ENCODE peak calls at places on chromosomes 11 and 22, in nine cellular contexts. C is HepG2, N is transverse colon, W is stomach, P is K562, J is suprapubic skin, M is esophagus muscularis mucosa, R is sigmoid colon, D is GM12878. X is an unnamed sample.

GRCh38 chr11:128779036-128779435 is 85.2 kb downstream of the FLI1 start:
- DNase-seq in R (no peak), N (no peak), W (no peak), C (no peak), D (no peak), J (no peak), M (no peak), P (no peak), X (no peak)

GRCh38 chr11:58742140-58742539 is 10.4 kb upstream of the GLYAT start:
- DNase-seq in N (no peak), D (peak; percentile 15), R (no peak), C (no peak), W (no peak), M (no peak), P (no peak), J (no peak), X (no peak)

GRCh38 chr11:69918938-69919650 is 99.9 kb upstream of the FGF3 start:
- DNase-seq in W (peak; percentile 79), N (peak; percentile 70), P (peak; percentile 79), J (peak; percentile 85), M (no peak), C (peak; percentile 50), R (peak; percentile 86), D (no peak), X (peak; percentile 70)

GRCh38 chr11:30254307-30255298 is 23.8 kb downstream of the FSHB start:
- DNase-seq in W (no peak), C (no peak), D (no peak), N (no peak), P (no peak), M (no peak), R (no peak), J (no peak), X (no peak)

GRCh38 chr11:71204294-71204693 is 48.1 kb downstream of the SHANK2 start:
- DNase-seq in R (peak; percentile 62), C (no peak), D (no peak), W (no peak), N (no peak), P (no peak), J (no peak), M (no peak), X (no peak)

GRCh38 chr22:21055880-21056319 is 10.2 kb downstream of the LRRC74B start:
- DNase-seq in M (no peak), D (no peak), N (no peak), P (peak; percentile 84), J (no peak), R (no peak), C (no peak), W (no peak), X (no peak)

GRCh38 chr11:109547356-109548027 is 125.5 kb downstream of the C11orf87 start:
- DNase-seq in W (no peak), N (no peak), J (no peak), C (no peak), D (no peak), R (no peak), P (no peak), M (no peak), X (no peak)

GRCh38 chr11:122020902-122021301 is 95.1 kb downstream of the BLID start:
- DNase-seq in N (no peak), D (no peak), P (no peak), J (no peak), W (no peak), R (no peak), C (no peak), M (no peak), X (no peak)

GRCh38 chr11:38476808-38477565 is 1879.0 kb upstream of the RAG2 start:
- DNase-seq in P (no peak), M (no peak), C (no peak), N (no peak), W (no peak), J (no peak), R (no peak), D (no peak), X (no peak)

GRCh38 chr11:40099391-40100169 is 1359.9 kb downstream of the LRRC4C start:
- DNase-seq in D (no peak), J (no peak), R (no peak), M (no peak), C (no peak), P (peak; percentile 6), W (no peak), N (no peak), X (no peak)

GRCh38 chr11:88604255-88604654 is 266.7 kb upstream of the CTSC start:
- DNase-seq in R (no peak), M (no peak), W (no peak), P (no peak), N (no peak), D (no peak), J (no peak), C (no peak), X (no peak)
- TF ChIP-seq EP300 in R (no peak), M (no peak), W (no peak), P (no peak), N (no peak), D (no peak), J (no peak), C (no peak), X (no peak)

GRCh38 chr22:42430486-42431125 is 1.6 kb downstream of the NFAM1 start:
- DNase-seq in W (no peak), R (no peak), P (no peak), C (no peak), N (no peak), J (no peak), M (no peak), D (no peak), X (no peak)
- TF ChIP-seq POLR2AphosphoS5 in W (no peak), R (no peak), P (no peak), C (no peak), N (no peak), J (no peak), M (no peak), D (no peak), X (no peak)

GRCh38 chr22:50140615-50141014 is 29.9 kb upstream of the PANX2 start:
- DNase-seq in N (no peak), J (peak; percentile 7), D (no peak), P (no peak), C (peak; percentile 68), W (no peak), M (no peak), R (no peak), X (no peak)
- TF ChIP-seq EP300 in N (no peak), J (no peak), D (no peak), P (no peak), C (no peak), W (no peak), M (no peak), R (no peak), X (no peak)

GRCh38 chr22:25153961-25154685 is 45.5 kb upstream of the CRYBB3 start:
- DNase-seq in C (peak; percentile 36), R (peak; percentile 94), J (peak; percentile 86), P (no peak), N (peak; percentile 80), D (no peak), M (no peak), W (peak; percentile 89), X (no peak)
- TF ChIP-seq POLR2AphosphoS5 in C (no peak), R (peak; percentile 67), J (no peak), P (no peak), N (peak; percentile 49), D (no peak), M (peak; percentile 52), W (peak; percentile 64), X (peak; percentile 43)

GRCh38 chr11:65932558-65932919 is 12.7 kb upstream of the TSGA10IP start:
- DNase-seq in C (no peak), R (no peak), N (no peak), J (no peak), P (peak; percentile 62), D (no peak), M (no peak), W (no peak), X (no peak)
- TF ChIP-seq EP300 in C (no peak), R (no peak), N (no peak), J (no peak), P (no peak), D (no peak), M (no peak), W (no peak), X (no peak)

DNA sequence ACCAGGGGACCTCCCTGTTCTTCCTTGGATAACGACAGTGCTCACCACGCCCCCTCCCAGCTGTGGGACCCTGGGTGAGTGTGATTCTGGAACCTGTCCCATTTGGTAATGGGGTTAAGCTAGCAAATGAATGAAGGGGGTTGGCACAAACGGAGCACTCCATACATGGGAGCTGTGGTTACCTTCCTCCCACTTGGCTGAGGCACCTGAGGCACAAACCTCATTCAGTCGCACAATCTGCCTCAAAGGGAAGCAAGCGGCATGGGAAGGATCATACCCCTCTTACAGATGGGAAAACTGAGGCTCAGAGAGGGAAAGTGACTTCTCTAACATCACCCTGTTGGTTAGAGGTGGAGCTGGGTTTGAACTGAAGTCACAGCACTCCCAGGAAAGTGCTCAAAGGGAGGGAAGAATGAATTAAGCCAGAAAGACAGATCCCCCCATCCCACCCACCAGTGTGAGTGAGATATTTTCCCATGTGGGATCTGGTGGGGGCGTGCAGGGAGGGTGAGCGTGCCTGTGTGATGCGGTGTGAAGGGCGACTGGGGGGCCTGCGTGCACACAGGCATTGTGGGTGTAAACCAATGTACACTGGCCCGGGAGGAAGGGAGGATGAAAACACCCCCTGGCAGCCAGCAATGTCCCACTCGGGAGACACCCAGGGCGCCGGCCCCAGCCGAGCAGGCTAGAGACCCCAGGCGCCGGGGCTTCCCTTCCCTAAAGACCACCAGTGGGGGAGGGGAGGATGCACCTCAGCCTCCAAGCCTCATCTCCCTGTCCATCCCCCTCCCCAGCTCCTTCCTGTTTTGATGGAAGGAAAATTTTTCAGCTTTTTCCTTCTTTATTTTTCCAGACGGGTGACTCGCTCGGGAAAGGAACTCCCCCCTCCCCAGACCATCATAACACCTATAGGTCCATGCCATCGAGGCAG is 7.9 kb upstream of the PDGFB start:
- DNase-seq in P (no peak), M (no peak), J (no peak), W (no peak), D (no peak), C (no peak), R (no peak), N (no peak), X (no peak)
- TF ChIP-seq POLR2AphosphoS5 in P (no peak), M (no peak), J (no peak), W (no peak), D (no peak), C (no peak), R (no peak), N (no peak), X (no peak)

DNA sequence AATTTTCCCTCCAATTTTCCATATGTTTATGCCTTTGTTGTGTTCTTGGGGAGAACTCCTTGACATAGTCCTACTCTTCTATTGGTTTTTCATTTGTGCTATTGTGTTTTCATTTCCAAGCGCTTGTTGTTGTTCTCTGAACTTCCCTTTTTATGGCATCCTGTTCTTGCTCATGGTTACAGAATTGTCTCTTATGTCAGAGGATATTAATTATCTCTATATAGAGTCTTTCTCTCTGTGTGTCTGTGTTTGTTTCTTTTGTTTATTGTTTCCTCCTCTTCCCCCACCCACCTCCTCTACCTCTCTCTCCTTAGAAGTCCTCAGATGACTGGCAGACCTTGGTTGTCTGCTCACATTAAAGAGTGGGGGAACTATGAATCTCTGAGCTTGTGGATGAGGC is 69.9 kb downstream of the HORMAD2 start:
- DNase-seq in J (no peak), P (no peak), D (no peak), C (no peak), N (no peak), M (no peak), R (no peak), W (no peak), X (no peak)
- TF ChIP-seq EP300 in J (no peak), P (no peak), D (no peak), C (no peak), N (no peak), M (no peak), R (no peak), W (no peak), X (no peak)